ENCODE peak calls at places on chromosomes 4 and X, in six cellular contexts. One of them, this sample, is unnamed.

GRCh38 chrX:119015407-119016242 is 41.2 kb downstream of the LONRF3 start:
- DNase-seq in GM12878: peak
- DNase-seq in endothelial cell of umbilical vein: peak
- DNase-seq in A549: peak
- DNase-seq in HepG2: no peak
- DNase-seq in K562: no peak
- DNase-seq in this sample: peak

GRCh38 chr4:53885668-53886067 is 178.7 kb downstream of the CHIC2 start:
- DNase-seq in HepG2: no peak
- DNase-seq in K562: no peak
- DNase-seq in GM12878: no peak
- DNase-seq in A549: no peak
- DNase-seq in endothelial cell of umbilical vein: no peak
- DNase-seq in this sample: no peak

GRCh38 chrX:141314441-141314840 is 72.1 kb upstream of the SPANXC start:
- DNase-seq in HepG2: no peak
- DNase-seq in K562: no peak
- DNase-seq in endothelial cell of umbilical vein: peak
- DNase-seq in A549: no peak
- DNase-seq in GM12878: no peak
- DNase-seq in this sample: no peak

GRCh38 chrX:40449396-40449795 is 131.4 kb upstream of the ATP6AP2 start:
- DNase-seq in A549: no peak
- DNase-seq in GM12878: no peak
- DNase-seq in HepG2: no peak
- DNase-seq in K562: no peak
- DNase-seq in endothelial cell of umbilical vein: no peak
- DNase-seq in this sample: no peak

GRCh38 chrX:41108007-41108683 is 22.9 kb downstream of the USP9X start:
- DNase-seq in K562: no peak
- DNase-seq in GM12878: no peak
- DNase-seq in A549: no peak
- DNase-seq in endothelial cell of umbilical vein: no peak
- DNase-seq in HepG2: no peak
- DNase-seq in this sample: no peak

GRCh38 chrX:108000751-108001150 is 18.6 kb upstream of the TEX13B start:
- DNase-seq in A549: peak
- DNase-seq in HepG2: no peak
- DNase-seq in endothelial cell of umbilical vein: no peak
- DNase-seq in K562: no peak
- DNase-seq in GM12878: no peak
- DNase-seq in this sample: peak

GRCh38 chrX:68487254-68487653 is 11.6 kb upstream of the YIPF6 start:
- DNase-seq in K562: no peak
- DNase-seq in HepG2: no peak
- DNase-seq in endothelial cell of umbilical vein: no peak
- DNase-seq in GM12878: no peak
- DNase-seq in A549: no peak
- DNase-seq in this sample: no peak

GRCh38 chrX:1893758-1894294 is 279.0 kb downstream of the ASMT start:
- DNase-seq in endothelial cell of umbilical vein: no peak
- DNase-seq in A549: no peak
- DNase-seq in HepG2: no peak
- DNase-seq in K562: no peak
- DNase-seq in GM12878: no peak
- DNase-seq in this sample: no peak

GRCh38 chr4:82842593-82842992 is 44.0 kb upstream of the SCD5 start:
- DNase-seq in A549: peak
- DNase-seq in K562: no peak
- DNase-seq in HepG2: peak
- DNase-seq in endothelial cell of umbilical vein: peak
- DNase-seq in GM12878: no peak
- DNase-seq in this sample: peak

GRCh38 chr4:117134386-117134785 is 49.0 kb upstream of the TRAM1L1 start:
- DNase-seq in endothelial cell of umbilical vein: peak
- DNase-seq in HepG2: peak
- DNase-seq in A549: peak
- DNase-seq in GM12878: peak
- DNase-seq in K562: no peak
- DNase-seq in this sample: peak

GRCh38 chr4:6928067-6928466 is 18.4 kb downstream of the TBC1D14 start:
- DNase-seq in HepG2: no peak
- DNase-seq in endothelial cell of umbilical vein: no peak
- DNase-seq in GM12878: no peak
- DNase-seq in A549: no peak
- DNase-seq in K562: no peak
- DNase-seq in this sample: peak

GRCh38 chrX:47226531-47227333 is 6.1 kb upstream of the USP11 start:
- DNase-seq in HepG2: no peak
- DNase-seq in GM12878: no peak
- DNase-seq in endothelial cell of umbilical vein: no peak
- DNase-seq in A549: no peak
- DNase-seq in K562: no peak
- DNase-seq in this sample: no peak

GRCh38 chrX:132058050-132058449 is 34.9 kb downstream of the STK26 start:
- DNase-seq in HepG2: no peak
- DNase-seq in endothelial cell of umbilical vein: no peak
- DNase-seq in GM12878: no peak
- DNase-seq in A549: no peak
- DNase-seq in K562: no peak
- DNase-seq in this sample: no peak

GRCh38 chr4:186659936-186660335 is 63.7 kb downstream of the FAT1 start:
- DNase-seq in K562: no peak
- DNase-seq in A549: no peak
- DNase-seq in GM12878: no peak
- DNase-seq in endothelial cell of umbilical vein: no peak
- DNase-seq in HepG2: no peak
- DNase-seq in this sample: no peak

GRCh38 chr4:83010522-83011318 is at the start of gene LIN54:
- DNase-seq in A549: peak
- DNase-seq in endothelial cell of umbilical vein: peak
- DNase-seq in HepG2: peak
- DNase-seq in GM12878: no peak
- DNase-seq in K562: peak
- DNase-seq in this sample: peak

GRCh38 chr4:147731611-147732515 is at the start of gene ARHGAP10:
- DNase-seq in GM12878: no peak
- DNase-seq in A549: peak
- DNase-seq in endothelial cell of umbilical vein: peak
- DNase-seq in HepG2: no peak
- DNase-seq in K562: peak
- DNase-seq in this sample: peak
- TF ChIP-seq MYC in GM12878: no peak
- TF ChIP-seq MYC in A549: no peak
- TF ChIP-seq MYC in endothelial cell of umbilical vein: peak
- TF ChIP-seq MYC in HepG2: no peak
- TF ChIP-seq MYC in K562: no peak
- TF ChIP-seq MYC in this sample: no peak

GRCh38 chr4:14716622-14717021 is 285.7 kb upstream of the CPEB2 start:
- DNase-seq in K562: no peak
- DNase-seq in A549: no peak
- DNase-seq in endothelial cell of umbilical vein: no peak
- DNase-seq in HepG2: no peak
- DNase-seq in GM12878: no peak
- DNase-seq in this sample: no peak

DNA sequence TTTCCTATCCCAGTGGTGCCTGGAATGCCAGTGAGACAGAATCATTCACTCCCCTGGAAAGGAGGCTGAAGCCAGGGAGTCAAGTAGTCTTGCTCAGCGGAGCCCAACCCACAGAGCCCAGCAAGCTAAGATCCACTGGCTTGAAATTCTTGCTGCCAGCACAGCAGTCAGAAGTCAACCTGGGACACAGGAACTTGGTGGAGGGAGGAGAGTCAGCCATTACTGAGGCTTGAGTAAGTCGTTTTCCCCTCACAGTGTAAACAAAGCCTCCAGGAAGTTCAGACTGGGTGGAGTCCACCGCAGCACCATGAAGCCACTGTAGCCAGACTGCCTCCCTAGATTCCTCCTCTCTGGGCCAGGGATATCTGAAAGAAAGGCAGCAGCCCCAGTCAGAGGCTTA is 283.2 kb upstream of the CPEB2 start:
- DNase-seq in HepG2: no peak
- DNase-seq in A549: peak
- DNase-seq in endothelial cell of umbilical vein: no peak
- DNase-seq in GM12878: no peak
- DNase-seq in K562: no peak
- DNase-seq in this sample: no peak
- TF ChIP-seq MYC in HepG2: no peak
- TF ChIP-seq MYC in A549: no peak
- TF ChIP-seq MYC in endothelial cell of umbilical vein: no peak
- TF ChIP-seq MYC in GM12878: no peak
- TF ChIP-seq MYC in K562: no peak
- TF ChIP-seq MYC in this sample: no peak

GRCh38 chrX:25344191-25344936 is 328.6 kb upstream of the ARX start:
- DNase-seq in GM12878: no peak
- DNase-seq in HepG2: no peak
- DNase-seq in K562: no peak
- DNase-seq in endothelial cell of umbilical vein: no peak
- DNase-seq in A549: no peak
- DNase-seq in this sample: no peak
- TF ChIP-seq MYC in GM12878: no peak
- TF ChIP-seq MYC in HepG2: no peak
- TF ChIP-seq MYC in K562: no peak
- TF ChIP-seq MYC in endothelial cell of umbilical vein: no peak
- TF ChIP-seq MYC in A549: no peak
- TF ChIP-seq MYC in this sample: no peak

DNA sequence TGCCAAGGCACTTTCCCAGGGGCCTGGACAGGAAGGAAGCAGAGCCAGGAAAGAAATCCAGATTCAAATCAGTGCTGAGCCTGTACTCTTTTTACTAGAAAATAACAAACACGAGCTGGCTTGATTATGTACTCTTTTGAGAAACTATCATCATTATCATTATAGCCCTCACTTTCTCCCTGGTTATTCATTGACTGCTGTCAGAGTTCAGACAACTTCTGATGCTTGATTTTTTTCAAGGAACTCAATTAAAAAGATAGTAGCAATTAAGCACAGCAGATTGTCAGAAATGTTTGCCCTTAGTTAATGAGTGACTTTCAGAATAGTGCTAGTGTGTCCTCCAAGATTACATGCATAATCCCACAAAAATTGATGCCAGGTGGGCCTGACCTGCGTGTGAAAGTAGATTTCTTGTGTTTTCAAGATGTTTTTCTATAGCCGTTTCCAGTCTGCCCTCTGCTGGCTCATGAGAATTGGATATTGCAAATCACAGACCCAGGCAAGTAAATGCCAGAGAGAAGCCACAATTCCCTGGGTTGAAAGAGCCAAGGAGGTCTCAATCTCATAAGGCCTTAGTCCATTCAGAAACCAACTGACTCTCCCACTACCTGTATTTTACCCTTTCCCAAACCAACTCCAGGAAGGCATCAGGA is 14.3 kb upstream of the PNPLA4 start:
- DNase-seq in HepG2: peak
- DNase-seq in endothelial cell of umbilical vein: peak
- DNase-seq in K562: no peak
- DNase-seq in A549: peak
- DNase-seq in GM12878: no peak
- DNase-seq in this sample: peak
- TF ChIP-seq MYC in HepG2: no peak
- TF ChIP-seq MYC in endothelial cell of umbilical vein: no peak
- TF ChIP-seq MYC in K562: no peak
- TF ChIP-seq MYC in A549: no peak
- TF ChIP-seq MYC in GM12878: no peak
- TF ChIP-seq MYC in this sample: no peak

DNA sequence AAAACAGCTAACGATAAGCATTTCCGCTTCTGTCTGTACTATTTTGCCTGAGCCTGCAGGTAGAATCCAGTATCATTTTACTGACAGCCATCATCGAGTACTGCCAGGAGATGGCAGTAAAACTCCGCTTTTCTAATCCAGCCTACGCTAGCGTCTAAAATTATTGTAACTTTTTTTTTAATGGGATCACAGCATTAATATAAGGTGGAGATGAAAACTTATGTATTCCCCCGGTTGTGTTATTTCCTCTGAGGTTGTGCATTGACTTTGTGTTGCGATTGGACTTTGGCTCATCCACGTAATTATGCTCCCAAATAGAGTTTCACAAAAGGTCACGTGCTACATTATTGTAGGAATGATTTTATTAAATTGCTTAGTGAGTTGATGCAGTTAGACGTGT is 248.1 kb downstream of the C4orf33 start:
- DNase-seq in A549: peak
- DNase-seq in endothelial cell of umbilical vein: peak
- DNase-seq in HepG2: peak
- DNase-seq in K562: peak
- DNase-seq in GM12878: no peak
- DNase-seq in this sample: peak
- TF ChIP-seq MYC in A549: no peak
- TF ChIP-seq MYC in endothelial cell of umbilical vein: no peak
- TF ChIP-seq MYC in HepG2: no peak
- TF ChIP-seq MYC in K562: no peak
- TF ChIP-seq MYC in GM12878: no peak
- TF ChIP-seq MYC in this sample: no peak

DNA sequence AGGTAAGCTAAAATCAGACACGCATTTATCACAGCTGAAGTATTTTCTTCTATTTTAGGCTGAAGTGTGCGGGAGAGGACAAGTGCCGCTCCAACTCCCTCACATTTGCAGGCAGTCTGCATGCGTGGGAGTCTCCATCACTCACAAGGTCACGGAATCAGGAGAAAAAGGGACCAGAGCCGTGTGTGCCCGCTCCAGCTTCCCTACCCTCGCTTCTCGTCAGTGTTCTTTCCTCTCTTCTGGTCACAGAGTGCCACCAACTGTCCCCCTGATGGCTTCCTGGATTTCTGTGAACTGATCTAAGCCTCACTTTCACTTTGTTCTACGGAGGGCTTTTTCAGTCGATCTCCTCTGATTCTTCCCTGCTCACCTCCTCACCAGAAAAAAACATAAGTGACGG is 407.3 kb upstream of the AADAT start:
- DNase-seq in endothelial cell of umbilical vein: no peak
- DNase-seq in HepG2: no peak
- DNase-seq in GM12878: peak
- DNase-seq in K562: no peak
- DNase-seq in A549: peak
- DNase-seq in this sample: peak
- TF ChIP-seq MYC in endothelial cell of umbilical vein: no peak
- TF ChIP-seq MYC in HepG2: no peak
- TF ChIP-seq MYC in GM12878: no peak
- TF ChIP-seq MYC in K562: no peak
- TF ChIP-seq MYC in A549: no peak
- TF ChIP-seq MYC in this sample: no peak

GRCh38 chr4:185520119-185520518 is 15.2 kb downstream of the PDLIM3 start:
- DNase-seq in A549: no peak
- DNase-seq in endothelial cell of umbilical vein: peak
- DNase-seq in HepG2: no peak
- DNase-seq in K562: no peak
- DNase-seq in GM12878: no peak
- DNase-seq in this sample: no peak
- TF ChIP-seq MYC in A549: no peak
- TF ChIP-seq MYC in endothelial cell of umbilical vein: no peak
- TF ChIP-seq MYC in HepG2: no peak
- TF ChIP-seq MYC in K562: no peak
- TF ChIP-seq MYC in GM12878: no peak
- TF ChIP-seq MYC in this sample: no peak

GRCh38 chr4:84622959-84623358 is 40.0 kb downstream of the CDS1 start:
- DNase-seq in A549: no peak
- DNase-seq in K562: no peak
- DNase-seq in GM12878: no peak
- DNase-seq in endothelial cell of umbilical vein: no peak
- DNase-seq in HepG2: no peak
- DNase-seq in this sample: no peak
- TF ChIP-seq MYC in A549: no peak
- TF ChIP-seq MYC in K562: no peak
- TF ChIP-seq MYC in GM12878: no peak
- TF ChIP-seq MYC in endothelial cell of umbilical vein: no peak
- TF ChIP-seq MYC in HepG2: no peak
- TF ChIP-seq MYC in this sample: no peak

GRCh38 chr4:95426455-95426854 is 122.3 kb downstream of the UNC5C start:
- DNase-seq in A549: no peak
- DNase-seq in endothelial cell of umbilical vein: no peak
- DNase-seq in GM12878: no peak
- DNase-seq in HepG2: no peak
- DNase-seq in K562: no peak
- DNase-seq in this sample: no peak
- TF ChIP-seq MYC in A549: no peak
- TF ChIP-seq MYC in endothelial cell of umbilical vein: no peak
- TF ChIP-seq MYC in GM12878: no peak
- TF ChIP-seq MYC in HepG2: no peak
- TF ChIP-seq MYC in K562: no peak
- TF ChIP-seq MYC in this sample: no peak

This sample was measured in NB4.